ENCODE peak calls at places on chromosomes 4 and X, in five cellular contexts. M is RWPE1, O is fibroblast of lung, A is cardiac fibroblast, G is A549. S is an unnamed sample.

GRCh38 chrX:41779058-41779564 is 55.1 kb downstream of the GPR82 start:
- DNase-seq in M (peak), O (peak), A (peak), G (peak), S (no peak)

GRCh38 chrX:151703487-151703886 is 8.2 kb downstream of the PRRG3 start:
- DNase-seq in M (peak), O (peak), A (no peak), G (no peak), S (no peak)

GRCh38 chr4:148782284-148782683 is 340.1 kb upstream of the NR3C2 start:
- DNase-seq in M (no peak), O (no peak), A (no peak), G (no peak), S (no peak)

GRCh38 chrX:69618803-69619202 is 2.9 kb downstream of the EDA start:
- DNase-seq in M (no peak), O (no peak), A (peak), G (no peak), S (peak)

GRCh38 chr4:108794136-108794535 is 31.3 kb upstream of the ETNPPL start:
- DNase-seq in M (no peak), O (peak), A (peak), G (no peak), S (no peak)

GRCh38 chr4:52103314-52103713 is 52.2 kb downstream of the SPATA18 start:
- DNase-seq in M (peak), O (no peak), A (peak), G (no peak), S (no peak)

GRCh38 chrX:47662144-47662657 is 3.2 kb upstream of the UXT start:
- DNase-seq in M (peak), O (peak), A (peak), G (no peak), S (peak)

GRCh38 chr4:138677651-138678202 is 337.9 kb upstream of the NOCT start:
- DNase-seq in M (no peak), O (peak), A (no peak), G (no peak), S (no peak)

GRCh38 chr4:648579-649292 is 23.4 kb downstream of the PDE6B start:
- DNase-seq in M (no peak), O (no peak), A (no peak), G (no peak), S (no peak)

GRCh38 chr4:164212134-164212533 is 541.8 kb upstream of the SMIM31 start:
- DNase-seq in M (peak), O (peak), A (peak), G (no peak), S (no peak)

GRCh38 chr4:145153181-145153903 is 27.0 kb downstream of the OTUD4 start:
- DNase-seq in M (no peak), O (no peak), A (peak), G (no peak), S (no peak)

GRCh38 chrX:46941341-46941740 is 29.1 kb downstream of the JADE3 start:
- DNase-seq in M (no peak), O (peak), A (no peak), G (no peak), S (no peak)

GRCh38 chrX:108157628-108158027 is 66.0 kb downstream of the ATG4A start:
- DNase-seq in M (no peak), O (no peak), A (no peak), G (no peak), S (no peak)

GRCh38 chr4:47705326-47705981 is 132.4 kb downstream of the CORIN start:
- DNase-seq in M (peak), O (peak), A (peak), G (no peak), S (no peak)

GRCh38 chrX:46665232-46666162 is 91.9 kb downstream of the CHST7 start:
- DNase-seq in M (peak), O (no peak), A (peak), G (no peak), S (peak)

GRCh38 chr4:65777270-65777669 is 107.0 kb upstream of the EPHA5 start:
- DNase-seq in M (no peak), O (no peak), A (no peak), G (no peak), S (no peak)

GRCh38 chr4:25879991-25880641 is 17.3 kb upstream of the SEL1L3 start:
- DNase-seq in M (no peak), O (peak), A (peak), G (no peak), S (no peak)

GRCh38 chr4:37268311-37268710 is 23.8 kb downstream of the NWD2 start:
- DNase-seq in M (no peak), O (no peak), A (no peak), G (no peak), S (no peak)

GRCh38 chr4:80362578-80363181 is 27.1 kb downstream of the CFAP299 start:
- DNase-seq in M (peak), O (peak), A (peak), G (no peak), S (peak)

GRCh38 chr4:89000844-89001360 is 56.1 kb downstream of the FAM13A start:
- DNase-seq in M (peak), O (peak), A (peak), G (peak), S (no peak)

GRCh38 chr4:25180524-25181131 is 20.4 kb upstream of the SEPSECS start:
- DNase-seq in M (peak), O (peak), A (peak), G (no peak), S (peak)

GRCh38 chr4:105473340-105474109 is at the start of gene PPA2:
- DNase-seq in M (peak), O (peak), A (peak), G (peak), S (peak)

GRCh38 chr4:139266583-139267257 is 13.3 kb downstream of the MGARP start:
- DNase-seq in M (no peak), O (peak), A (peak), G (peak), S (peak)

GRCh38 chr4:43362875-43363636 is 470.5 kb downstream of the GRXCR1 start:
- DNase-seq in M (no peak), O (no peak), A (no peak), G (no peak), S (no peak)

GRCh38 chr4:16001484-16001858 is 38.5 kb upstream of the FGFBP2 start:
- DNase-seq in M (peak), O (peak), A (peak), G (peak), S (peak)

GRCh38 chr4:77418333-77418732 is 187.3 kb upstream of the CXCL13 start:
- DNase-seq in M (peak), O (peak), A (no peak), G (no peak), S (peak)

GRCh38 chrX:102154900-102155805 is 624 bp downstream of the BEX5 start:
- DNase-seq in M (no peak), O (no peak), A (no peak), G (no peak), S (peak)

DNA sequence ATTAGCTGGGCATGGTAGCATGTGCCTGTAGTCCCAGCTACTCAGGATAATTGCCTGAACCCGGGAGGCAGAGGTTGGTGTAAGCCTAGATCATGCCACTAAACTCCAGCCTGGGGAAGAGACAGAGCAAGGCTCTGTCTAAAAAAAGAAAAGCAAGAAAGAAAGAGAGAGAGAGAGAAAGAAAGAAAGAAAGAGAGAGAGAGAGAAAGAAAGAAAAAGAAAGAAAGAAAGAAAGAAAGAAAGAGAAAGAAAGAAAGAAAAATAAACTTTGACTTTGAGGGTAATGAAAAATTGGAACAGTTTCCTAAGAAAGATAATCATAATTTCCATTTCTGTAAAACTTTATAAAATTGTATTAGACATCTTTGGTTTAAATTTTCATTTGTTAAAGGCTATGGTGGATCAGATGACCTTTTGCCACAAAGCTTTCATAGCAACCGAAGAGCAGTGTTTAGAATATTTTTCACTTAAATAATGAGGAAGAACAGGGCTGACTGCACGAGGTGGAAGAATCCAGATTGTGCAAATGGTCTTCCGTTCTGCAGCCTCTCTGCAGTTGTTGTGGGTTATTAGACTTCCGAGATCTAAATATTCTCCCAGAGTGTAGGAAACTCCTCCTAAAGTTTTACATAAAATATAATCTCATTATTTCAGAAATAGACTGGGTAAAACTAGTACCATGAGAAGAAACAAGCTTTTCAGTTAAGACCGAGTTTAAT is 55.9 kb downstream of the RBM47 start:
- DNase-seq in M (no peak), O (no peak), A (no peak), G (no peak), S (no peak)
- TF ChIP-seq CTCF in M (no peak), O (no peak), A (no peak), G (no peak), S (peak)

DNA sequence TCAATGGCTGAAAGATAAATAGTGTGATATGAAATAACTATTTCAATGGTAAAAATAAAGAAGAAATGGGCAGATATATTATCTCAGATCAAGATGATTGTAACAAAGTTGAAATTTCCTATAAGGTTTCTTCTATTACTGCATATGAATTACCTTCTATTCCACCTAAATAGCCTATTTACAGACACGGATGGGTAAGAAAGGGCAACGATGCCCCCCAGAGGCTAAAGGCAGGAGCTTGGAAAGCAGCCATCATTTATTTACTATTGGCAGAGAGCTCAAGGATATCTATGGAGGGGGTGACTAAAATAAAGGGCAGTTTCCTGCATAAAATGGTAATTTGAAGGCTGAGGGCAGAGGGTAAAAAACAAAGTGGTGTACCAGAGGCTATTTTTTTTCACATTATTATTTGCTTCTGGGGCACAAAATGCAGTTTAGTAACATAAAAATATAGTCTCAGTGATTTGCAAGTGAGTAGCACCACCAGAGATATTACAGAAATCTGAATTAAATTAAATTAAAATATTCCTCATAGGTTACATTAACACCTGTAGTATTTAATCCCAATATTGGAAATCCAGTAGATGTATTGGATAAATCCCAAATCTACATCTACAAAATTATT is 123.1 kb downstream of the BTC start:
- DNase-seq in M (peak), O (peak), A (peak), G (peak), S (peak)
- TF ChIP-seq CTCF in M (peak), O (peak), A (peak), G (peak), S (peak)

GRCh38 chr4:179307297-179308136 is 1865.3 kb upstream of the AGA start:
- DNase-seq in M (no peak), O (peak), A (peak), G (peak), S (peak)
- TF ChIP-seq CTCF in M (peak), O (peak), A (peak), G (peak), S (peak)

DNA sequence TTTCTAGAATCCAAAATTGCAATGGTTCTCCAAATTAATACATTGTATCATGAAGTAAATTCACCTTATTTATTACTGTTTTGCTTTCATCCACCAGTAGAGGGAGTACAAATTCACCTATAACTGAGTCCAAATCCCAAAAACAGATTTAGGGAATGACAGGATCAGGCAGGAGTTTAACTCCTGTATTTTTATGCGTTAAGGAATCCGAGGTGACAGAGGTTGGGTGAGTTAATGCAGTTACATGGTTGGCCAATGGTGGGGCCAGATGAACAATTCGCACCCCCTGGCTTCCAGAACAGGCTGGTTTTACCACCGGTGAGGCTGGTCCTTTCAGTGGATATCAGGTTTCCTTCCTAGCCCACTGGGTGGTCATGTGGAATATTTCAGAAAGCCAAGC is 82.4 kb downstream of the MTNR1A start:
- DNase-seq in M (peak), O (peak), A (peak), G (peak), S (no peak)
- TF ChIP-seq CTCF in M (peak), O (peak), A (peak), G (peak), S (peak)

GRCh38 chr4:7190278-7190594 is 2.1 kb upstream of the SORCS2 start:
- DNase-seq in M (no peak), O (no peak), A (no peak), G (no peak), S (no peak)

GRCh38 chr4:7187691-7188090 is 4.6 kb upstream of the SORCS2 start:
- DNase-seq in M (no peak), O (no peak), A (no peak), G (no peak), S (no peak)

GRCh38 chr4:7189066-7189465 is 3.3 kb upstream of the SORCS2 start:
- DNase-seq in M (no peak), O (no peak), A (no peak), G (no peak), S (no peak)

GRCh38 chr4:7190668-7191545 is 1.4 kb upstream of the SORCS2 start:
- DNase-seq in M (no peak), O (no peak), A (no peak), G (no peak), S (no peak)

DNA sequence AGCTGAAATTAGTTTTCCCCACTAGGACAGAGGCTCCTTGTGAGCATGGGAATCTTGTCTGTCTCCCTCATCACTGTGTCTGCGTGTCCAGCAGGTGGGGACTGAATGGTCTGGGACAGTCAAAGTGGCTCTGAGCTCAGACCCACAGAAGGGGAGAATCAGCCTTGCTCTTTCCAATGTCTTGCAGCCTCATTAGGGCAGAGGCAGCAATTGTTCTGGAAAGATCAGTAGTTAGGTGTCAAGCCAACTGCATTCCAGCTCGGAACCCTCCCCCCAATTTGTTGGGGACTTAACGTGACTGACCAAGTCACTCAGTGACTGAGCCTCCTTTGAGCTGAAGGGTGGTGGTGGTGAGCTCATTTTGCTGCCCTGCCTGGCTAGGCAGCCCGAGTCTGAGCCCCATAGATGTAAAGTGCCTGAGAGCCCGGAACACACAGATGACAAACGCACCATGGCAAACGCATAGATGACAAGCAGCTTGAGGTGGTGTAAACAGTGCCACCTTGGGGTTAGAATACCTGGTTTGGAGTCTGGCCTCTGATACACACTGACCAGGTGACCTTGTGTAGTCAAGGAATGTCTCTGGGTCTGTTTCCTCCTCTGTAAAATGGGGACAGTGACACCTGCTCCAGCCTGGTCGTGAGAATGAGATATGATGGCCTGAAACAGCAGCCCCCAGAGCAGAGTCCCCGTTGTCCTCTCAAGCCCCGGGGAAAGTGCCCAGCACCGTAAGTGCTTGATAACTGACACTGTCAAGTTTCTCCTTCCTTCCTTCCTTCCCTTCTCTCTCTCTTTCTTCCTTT is 2.7 kb upstream of the SORCS2 start:
- DNase-seq in M (no peak), O (no peak), A (no peak), G (no peak), S (no peak)
- TF ChIP-seq CTCF in M (no peak), O (no peak), A (no peak), G (no peak), S (no peak)

DNA sequence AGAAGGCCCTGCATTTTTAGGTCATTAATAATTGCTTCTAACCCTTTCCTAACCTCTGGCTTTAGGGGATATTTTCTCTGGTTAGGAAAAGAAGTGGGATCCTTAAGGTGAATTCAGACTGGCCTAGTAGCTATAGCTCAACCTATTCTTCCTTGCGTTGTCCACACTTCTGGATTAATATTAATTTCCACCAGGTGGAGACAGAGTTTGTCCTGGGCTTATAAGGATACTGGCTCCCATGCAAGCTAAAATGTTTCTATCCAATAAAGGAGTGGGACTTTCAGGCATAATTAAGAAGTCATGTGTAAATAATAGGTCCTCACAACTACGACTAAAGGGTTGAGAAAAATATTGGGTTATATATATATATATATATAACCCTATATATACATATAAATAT is 860.0 kb upstream of the POU3F4 start:
- DNase-seq in M (peak), O (no peak), A (peak), G (no peak), S (no peak)
- TF ChIP-seq CTCF in M (no peak), O (no peak), A (no peak), G (peak), S (no peak)

DNA sequence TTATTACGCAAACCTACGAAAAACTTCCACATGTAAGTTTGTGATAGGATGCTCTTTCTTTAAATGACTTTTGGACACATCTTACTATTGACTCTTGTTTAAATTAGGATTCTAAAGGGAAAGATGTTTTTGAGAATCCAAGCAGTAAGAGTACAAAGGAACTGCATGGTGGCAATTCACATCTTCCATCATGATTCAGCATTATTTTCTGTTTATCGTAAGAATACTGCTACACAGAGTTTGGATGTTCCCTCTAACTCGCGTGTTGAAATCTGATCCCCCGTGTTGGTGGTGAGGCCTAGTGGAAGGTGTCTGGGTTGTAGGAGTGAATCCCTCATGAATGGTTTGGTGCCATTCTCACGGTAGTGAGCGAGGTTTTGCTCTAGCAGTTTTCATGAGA is 371.8 kb upstream of the FTHL17 start:
- DNase-seq in M (no peak), O (no peak), A (no peak), G (no peak), S (no peak)
- TF ChIP-seq CTCF in M (no peak), O (no peak), A (no peak), G (no peak), S (no peak)

GRCh38 chrX:38987135-38987780 is 186.0 kb downstream of the MID1IP1 start:
- DNase-seq in M (no peak), O (peak), A (no peak), G (no peak), S (no peak)

GRCh38 chrX:38982843-38983242 is 181.6 kb downstream of the MID1IP1 start:
- DNase-seq in M (no peak), O (no peak), A (no peak), G (no peak), S (no peak)

GRCh38 chrX:38985945-38986344 is 184.7 kb downstream of the MID1IP1 start:
- DNase-seq in M (no peak), O (no peak), A (no peak), G (no peak), S (no peak)

GRCh38 chrX:38986586-38986985 is 185.3 kb downstream of the MID1IP1 start:
- DNase-seq in M (no peak), O (no peak), A (no peak), G (no peak), S (no peak)

DNA sequence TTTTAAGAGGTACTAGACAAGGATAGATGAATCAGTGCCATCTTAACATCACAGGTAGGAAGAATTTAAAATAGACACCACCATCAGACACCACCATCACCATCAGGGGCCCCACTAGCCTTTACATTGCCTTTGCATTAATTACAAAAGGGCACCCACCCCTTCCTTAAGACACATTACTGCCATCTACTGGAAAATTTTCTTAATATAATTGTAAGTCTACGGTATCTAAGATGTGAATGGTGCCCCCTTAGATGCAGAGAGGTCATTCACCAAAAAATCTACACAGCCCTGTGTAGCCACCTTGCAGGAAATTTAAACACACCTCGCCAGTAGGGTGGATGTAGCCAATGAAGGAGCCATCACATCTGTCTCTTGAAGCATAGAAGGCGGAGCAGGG is 184.1 kb downstream of the MID1IP1 start:
- DNase-seq in M (peak), O (no peak), A (peak), G (peak), S (peak)
- TF ChIP-seq CTCF in M (no peak), O (no peak), A (no peak), G (peak), S (peak)